ENCODE peak calls at places on chromosomes 7 and 10, in five cellular contexts. One of them, this sample, is unnamed.

GRCh38 chr7:43077732-43078391 is 34.6 kb upstream of the HECW1 start:
- DNase-seq in OCI-LY7: no peak
- DNase-seq in RWPE1: peak; percentile 13
- DNase-seq in germinal center: no peak
- DNase-seq in H9: peak; percentile 87
- DNase-seq in this sample: peak; percentile 75

GRCh38 chr7:66697451-66698438 is 42.8 kb upstream of the RABGEF1 start:
- DNase-seq in OCI-LY7: no peak
- DNase-seq in RWPE1: no peak
- DNase-seq in germinal center: no peak
- DNase-seq in H9: no peak
- DNase-seq in this sample: no peak

GRCh38 chr10:132861884-132862461 is 76.0 kb upstream of the NKX6-2 start:
- DNase-seq in OCI-LY7: no peak
- DNase-seq in RWPE1: no peak
- DNase-seq in germinal center: no peak
- DNase-seq in H9: peak; percentile 28
- DNase-seq in this sample: peak; percentile 6

GRCh38 chr7:77580762-77581350 is 43.8 kb downstream of the PTPN12 start:
- DNase-seq in OCI-LY7: no peak
- DNase-seq in RWPE1: no peak
- DNase-seq in germinal center: no peak
- DNase-seq in H9: no peak
- DNase-seq in this sample: no peak

GRCh38 chr10:22271786-22272185 is 44.4 kb upstream of the COMMD3 start:
- DNase-seq in OCI-LY7: no peak
- DNase-seq in RWPE1: no peak
- DNase-seq in germinal center: no peak
- DNase-seq in H9: no peak
- DNase-seq in this sample: no peak

GRCh38 chr7:141674201-141674671 is 27.7 kb downstream of the DENND11 start:
- DNase-seq in OCI-LY7: no peak
- DNase-seq in RWPE1: peak; percentile 62
- DNase-seq in germinal center: no peak
- DNase-seq in H9: peak; percentile 55
- DNase-seq in this sample: no peak

GRCh38 chr7:139572071-139572470 is 48.6 kb downstream of the CLEC2L start:
- DNase-seq in OCI-LY7: no peak
- DNase-seq in RWPE1: no peak
- DNase-seq in germinal center: no peak
- DNase-seq in H9: no peak
- DNase-seq in this sample: no peak

GRCh38 chr7:8176370-8177081 is 85.4 kb downstream of the ICA1 start:
- DNase-seq in OCI-LY7: peak; percentile 84
- DNase-seq in RWPE1: no peak
- DNase-seq in germinal center: peak; percentile 61
- DNase-seq in H9: no peak
- DNase-seq in this sample: no peak

GRCh38 chr7:49776994-49777393 is 3.6 kb downstream of the VWC2 start:
- DNase-seq in OCI-LY7: no peak
- DNase-seq in RWPE1: no peak
- DNase-seq in germinal center: no peak
- DNase-seq in H9: peak; percentile 74
- DNase-seq in this sample: peak; percentile 73

GRCh38 chr7:116544488-116544887 is 19.7 kb downstream of the CAV1 start:
- DNase-seq in OCI-LY7: no peak
- DNase-seq in RWPE1: no peak
- DNase-seq in germinal center: no peak
- DNase-seq in H9: no peak
- DNase-seq in this sample: no peak

GRCh38 chr10:44864637-44865288 is 46.4 kb upstream of the TMEM72 start:
- DNase-seq in OCI-LY7: peak; percentile 67
- DNase-seq in RWPE1: peak; percentile 76
- DNase-seq in germinal center: peak; percentile 86
- DNase-seq in H9: peak; percentile 94
- DNase-seq in this sample: peak; percentile 95

GRCh38 chr10:43361532-43362190 is 9.8 kb upstream of the FXYD4 start:
- DNase-seq in OCI-LY7: no peak
- DNase-seq in RWPE1: no peak
- DNase-seq in germinal center: no peak
- DNase-seq in H9: no peak
- DNase-seq in this sample: no peak

GRCh38 chr7:36473454-36474282 is 84.0 kb downstream of the ANLN start:
- DNase-seq in OCI-LY7: peak; percentile 28
- DNase-seq in RWPE1: peak; percentile 51
- DNase-seq in germinal center: no peak
- DNase-seq in H9: peak; percentile 69
- DNase-seq in this sample: peak; percentile 79

GRCh38 chr10:91410638-91411367 is 659 bp downstream of the HECTD2 start:
- DNase-seq in OCI-LY7: no peak
- DNase-seq in RWPE1: peak; percentile 48
- DNase-seq in germinal center: peak; percentile 11
- DNase-seq in H9: no peak
- DNase-seq in this sample: no peak

GRCh38 chr10:85786401-85786899 is 580.1 kb downstream of the GRID1 start:
- DNase-seq in OCI-LY7: peak; percentile 17
- DNase-seq in RWPE1: no peak
- DNase-seq in germinal center: no peak
- DNase-seq in H9: peak; percentile 67
- DNase-seq in this sample: peak; percentile 60

This sample was measured in WTC11.